ENCODE peak calls at places on chromosomes 11 and 22, in seven cellular contexts. D is mesenchymal stem cell; W is GM23248; Q is aorta; L is CD4-positive, CD25-positive, alpha-beta regulatory T cell; A is IMR-90; S is H9. R is an unnamed sample.
A peak's percentile ranks its signal among the peaks of the same experiment; 100 is the strongest.

GRCh38 chr11:29173660-29174062 is 843.2 kb downstream of the KCNA4 start:
- DNase-seq in A (peak; percentile 99), D (peak; percentile 63), L (no peak), W (peak; percentile 68), Q (no peak), S (no peak), R (no peak)

GRCh38 chr11:62842171-62842717 is 2.9 kb upstream of the WDR74 start:
- DNase-seq in A (no peak), W (peak; percentile 52), Q (peak; percentile 79), L (peak; percentile 60), D (no peak), S (peak; percentile 64), R (no peak)

GRCh38 chr22:48607901-48608650 is 1219.6 kb downstream of the BRD1 start:
- DNase-seq in L (no peak), Q (no peak), W (peak; percentile 5), S (no peak), A (no peak), D (no peak), R (no peak)

GRCh38 chr11:47357985-47358730 is 5.7 kb upstream of the MYBPC3 start:
- DNase-seq in Q (no peak), D (no peak), W (no peak), S (no peak), L (no peak), A (no peak), R (no peak)

GRCh38 chr22:37206841-37207821 is 5.1 kb downstream of the SSTR3 start:
- DNase-seq in A (no peak), Q (peak; percentile 70), W (no peak), S (no peak), L (no peak), D (no peak), R (no peak)

GRCh38 chr11:66617148-66617814 is 851 bp downstream of the RBM14 start:
- DNase-seq in W (peak; percentile 91), Q (peak; percentile 92), A (no peak), S (no peak), D (no peak), L (peak; percentile 35), R (no peak)

GRCh38 chr11:30143098-30143705 is 87.6 kb upstream of the FSHB start:
- DNase-seq in L (peak; percentile 16), W (peak; percentile 41), A (peak; percentile 15), D (peak; percentile 44), S (peak; percentile 24), Q (no peak), R (no peak)

GRCh38 chr22:22168190-22168940 is 76.2 kb upstream of the VPREB1 start:
- DNase-seq in L (peak; percentile 26), A (peak; percentile 61), Q (no peak), S (peak; percentile 37), D (peak; percentile 9), W (peak; percentile 21), R (no peak)

GRCh38 chr11:78354741-78355705 is 62.6 kb downstream of the GAB2 start:
- DNase-seq in D (peak; percentile 31), A (no peak), Q (no peak), L (no peak), S (no peak), W (peak; percentile 65), R (no peak)

GRCh38 chr11:28108909-28109308 is 721 bp downstream of the METTL15 start:
- DNase-seq in Q (no peak), W (peak; percentile 63), A (no peak), D (peak; percentile 18), S (no peak), L (no peak), R (no peak)

GRCh38 chr11:126257764-126258163 is 10.9 kb downstream of the SRPRA start:
- DNase-seq in S (no peak), Q (no peak), D (peak; percentile 42), L (no peak), A (peak; percentile 70), W (peak; percentile 71), R (no peak)

GRCh38 chr22:49460662-49461371 is 366.9 kb downstream of the BRD1 start:
- DNase-seq in Q (peak; percentile 58), D (no peak), L (no peak), S (no peak), A (no peak), W (no peak), R (no peak)

GRCh38 chr11:11382858-11383532 is 29.9 kb upstream of the CSNK2A3 start:
- DNase-seq in Q (no peak), L (no peak), A (no peak), W (no peak), S (no peak), D (peak; percentile 38), R (no peak)

GRCh38 chr11:96123301-96123700 is 199.4 kb upstream of the MTMR2 start:
- DNase-seq in A (no peak), S (no peak), Q (no peak), W (no peak), L (no peak), D (no peak), R (no peak)

GRCh38 chr11:86869966-86870570 is 69.7 kb downstream of the PRSS23 start:
- DNase-seq in D (peak; percentile 67), Q (peak; percentile 80), W (peak; percentile 88), S (peak; percentile 54), A (peak; percentile 63), L (peak; percentile 53), R (peak; percentile 59)

GRCh38 chr22:29314074-29314473 is 1.4 kb downstream of the RASL10A start:
- DNase-seq in W (no peak), L (peak; percentile 37), S (no peak), Q (no peak), A (no peak), D (no peak), R (no peak)
- H3K27me3 ChIP-seq in W (peaks cover 26% of the 10 kb centered on the region), L (peaks cover 7% of the 10 kb centered on the region), S (peaks cover 33% of the 10 kb centered on the region), Q (no peaks in the 10 kb centered on the region), A (peaks cover 45% of the 10 kb centered on the region), D (peaks cover 31% of the 10 kb centered on the region), R (peaks cover 34% of the 10 kb centered on the region)

GRCh38 chr11:84719935-84720577 is 907.1 kb downstream of the DLG2 start:
- DNase-seq in A (no peak), W (peak; percentile 0), D (no peak), S (peak; percentile 63), Q (peak; percentile 69), L (no peak), R (peak; percentile 11)
- H3K27me3 ChIP-seq in A (peaks cover 1% of the 10 kb centered on the region), W (peaks cover 15% of the 10 kb centered on the region), D (peaks cover 37% of the 10 kb centered on the region), S (peaks cover 2% of the 10 kb centered on the region), Q (no peaks in the 10 kb centered on the region), L (no peaks in the 10 kb centered on the region), R (no peaks in the 10 kb centered on the region)

GRCh38 chr22:35740616-35741015 is 22.9 kb downstream of the APOL5 start:
- DNase-seq in Q (no peak), W (peak; percentile 15), S (no peak), A (no peak), L (no peak), D (no peak), R (no peak)
- H3K27me3 ChIP-seq in Q (no peaks in the 10 kb centered on the region), W (no peaks in the 10 kb centered on the region), S (no peaks in the 10 kb centered on the region), A (no peaks in the 10 kb centered on the region), L (peaks cover 2% of the 10 kb centered on the region), D (no peaks in the 10 kb centered on the region), R (no peaks in the 10 kb centered on the region)

DNA sequence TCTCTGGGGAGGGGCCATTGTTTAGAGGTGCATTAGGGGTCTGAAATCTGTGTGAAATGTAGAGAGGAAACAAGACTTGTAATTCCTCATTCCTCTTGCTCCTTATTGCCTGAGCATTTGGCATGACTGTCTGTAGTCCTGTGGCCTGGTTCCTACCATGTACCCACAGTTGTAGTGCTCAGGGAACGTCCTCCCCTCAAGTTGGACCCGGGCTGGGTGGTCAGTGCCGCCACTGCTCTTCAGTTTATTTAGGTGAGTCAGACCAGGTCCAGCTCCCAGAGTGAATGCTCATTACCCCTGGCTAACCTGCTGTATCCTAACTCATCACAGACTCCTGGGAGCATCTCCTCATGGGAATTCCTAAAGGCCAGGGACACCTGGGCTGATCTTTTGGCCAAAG is 139.8 kb downstream of the GRIK4 start:
- DNase-seq in S (no peak), L (no peak), W (no peak), D (no peak), A (no peak), Q (no peak), R (no peak)
- H3K27me3 ChIP-seq in S (peaks cover 31% of the 10 kb centered on the region), L (no peaks in the 10 kb centered on the region), W (peaks cover 20% of the 10 kb centered on the region), D (peaks cover 100% of the 10 kb centered on the region), A (peaks cover 15% of the 10 kb centered on the region), Q (no peaks in the 10 kb centered on the region), R (peaks cover 89% of the 10 kb centered on the region)

GRCh38 chr11:122505304-122506006 is 150.1 kb upstream of the UBASH3B start:
- DNase-seq in D (peak; percentile 89), S (peak; percentile 81), L (peak; percentile 44), W (peak; percentile 98), Q (peak; percentile 90), A (peak; percentile 95), R (peak; percentile 70)

GRCh38 chr11:122512688-122513087 is 142.8 kb upstream of the UBASH3B start:
- DNase-seq in D (no peak), A (no peak), W (no peak), Q (no peak), S (no peak), L (no peak), R (no peak)

GRCh38 chr11:122509899-122510298 is 145.6 kb upstream of the UBASH3B start:
- DNase-seq in S (peak; percentile 46), L (no peak), A (no peak), W (no peak), D (no peak), Q (no peak), R (no peak)

DNA sequence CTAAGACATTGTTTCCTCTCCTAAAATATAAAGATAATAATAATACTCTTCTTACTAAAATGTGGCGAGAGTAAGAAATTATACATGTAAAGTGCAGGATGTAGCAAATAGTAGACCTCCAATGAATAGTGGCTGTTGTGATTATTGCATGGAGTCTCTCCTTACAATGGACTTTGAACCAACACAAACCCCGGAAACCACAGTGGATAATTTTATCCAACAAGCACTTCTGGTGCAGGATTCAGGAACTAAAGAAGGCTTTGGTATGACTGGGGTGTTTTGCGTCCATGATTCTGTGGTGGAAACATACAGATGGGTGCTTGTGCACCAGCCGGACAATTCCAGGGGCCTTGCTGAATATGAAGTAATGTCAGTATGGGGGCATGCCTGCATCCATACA is 146.4 kb upstream of the UBASH3B start:
- DNase-seq in A (no peak), W (no peak), Q (no peak), L (no peak), S (no peak), D (no peak), R (no peak)
- H3K27me3 ChIP-seq in A (peaks cover 5% of the 10 kb centered on the region), W (peaks cover 4% of the 10 kb centered on the region), Q (no peaks in the 10 kb centered on the region), L (peaks cover 9% of the 10 kb centered on the region), S (no peaks in the 10 kb centered on the region), D (peaks cover 25% of the 10 kb centered on the region), R (no peaks in the 10 kb centered on the region)

R was measured in NT2/D1.